ENCODE peak calls at places on chromosomes 1 and 21, in eight cellular contexts. W is suprapubic skin, T is K562, A is adrenal gland, M is heart left ventricle, C is transverse colon, J is HCT116, F is sigmoid colon. R is an unnamed sample. For H3K4me1, the result is how much of the 10 kb centered on the place peaks cover.

GRCh38 chr1:166836733-166837132 is 2.5 kb upstream of the POGK start:
- DNase-seq in T (no peak), W (no peak), J (no peak), F (no peak), M (no peak), C (no peak), A (no peak), R (no peak)

GRCh38 chr1:202964755-202965440 is 2.2 kb downstream of the CYB5R1 start:
- DNase-seq in F (no peak), A (peak), T (no peak), M (peak), W (no peak), C (no peak), J (no peak), R (no peak)

GRCh38 chr1:204709960-204710912 is 24.7 kb upstream of the LRRN2 start:
- DNase-seq in C (no peak), M (no peak), A (no peak), T (no peak), J (no peak), F (no peak), W (no peak), R (no peak)

GRCh38 chr1:27668808-27669723 is 2.9 kb downstream of the IFI6 start:
- DNase-seq in T (peak), C (peak), M (peak), J (no peak), F (peak), A (peak), W (no peak), R (no peak)

GRCh38 chr1:6127587-6128163 is 52.4 kb downstream of the CHD5 start:
- DNase-seq in W (no peak), A (peak), C (peak), M (peak), T (peak), J (peak), F (peak), R (no peak)

GRCh38 chr1:176998396-176998795 is 166.1 kb downstream of the ASTN1 start:
- DNase-seq in T (no peak), A (no peak), C (no peak), J (no peak), F (no peak), W (no peak), M (no peak), R (no peak)

GRCh38 chr1:109274533-109275476 is 8.1 kb downstream of the PSRC1 start:
- DNase-seq in W (peak), J (peak), M (no peak), F (peak), T (peak), A (peak), C (peak), R (no peak)

GRCh38 chr1:37561794-37562132 is 5.0 kb downstream of the DNALI1 start:
- DNase-seq in W (no peak), C (no peak), T (peak), F (no peak), M (no peak), J (peak), A (no peak), R (no peak)

GRCh38 chr1:64082459-64082858 is 121.0 kb upstream of the UBE2U start:
- DNase-seq in F (no peak), J (no peak), C (no peak), M (no peak), W (no peak), T (no peak), A (no peak), R (no peak)

GRCh38 chr1:220563564-220563963 is 35.6 kb downstream of the MARK1 start:
- DNase-seq in W (no peak), M (no peak), T (no peak), F (no peak), C (no peak), J (no peak), A (no peak), R (no peak)

GRCh38 chr21:46071082-46071481 is 26.8 kb upstream of the COL6A2 start:
- DNase-seq in W (no peak), A (peak), T (no peak), C (peak), J (no peak), F (peak), M (no peak), R (no peak)

GRCh38 chr1:43587594-43587993 is 56.9 kb downstream of the PTPRF start:
- DNase-seq in J (no peak), W (no peak), M (peak), C (no peak), F (no peak), A (no peak), T (no peak), R (no peak)

GRCh38 chr1:108592030-108592759 is 32.3 kb downstream of the EEIG2 start:
- DNase-seq in W (no peak), M (no peak), J (no peak), C (no peak), A (no peak), F (no peak), T (no peak), R (no peak)

GRCh38 chr1:234735476-234735875 is 125.5 kb upstream of the IRF2BP2 start:
- DNase-seq in T (no peak), M (no peak), C (no peak), F (peak), W (peak), J (no peak), A (no peak), R (no peak)

GRCh38 chr1:246608616-246609376 is 42.5 kb downstream of the CNST start:
- DNase-seq in W (peak), F (peak), M (peak), J (peak), T (no peak), A (peak), C (peak), R (peak)

GRCh38 chr1:203536981-203537455 is 43.1 kb downstream of the OPTC start:
- DNase-seq in A (peak), M (no peak), C (peak), T (no peak), J (no peak), F (no peak), W (no peak), R (no peak)

GRCh38 chr21:23725576-23725975 is 1881.7 kb downstream of the MRPL39 start:
- DNase-seq in J (no peak), M (no peak), F (no peak), C (no peak), W (no peak), T (no peak), A (no peak), R (no peak)

GRCh38 chr21:14889080-14889805 is 175.6 kb downstream of the NRIP1 start:
- DNase-seq in F (no peak), T (no peak), A (no peak), W (no peak), C (peak), M (no peak), J (no peak), R (no peak)

GRCh38 chr1:80457409-80457808 is 1343.3 kb upstream of the ADGRL2 start:
- DNase-seq in F (no peak), A (no peak), W (no peak), T (no peak), M (no peak), J (no peak), C (no peak), R (no peak)

GRCh38 chr1:73756817-73757216 is 441.2 kb downstream of the LRRIQ3 start:
- DNase-seq in C (no peak), F (no peak), A (no peak), T (no peak), W (no peak), M (no peak), J (no peak), R (no peak)

GRCh38 chr1:2644591-2645101 is 11.8 kb upstream of the MMEL1 start:
- DNase-seq in A (no peak), J (no peak), C (no peak), M (peak), T (no peak), F (no peak), W (peak), R (no peak)

GRCh38 chr1:195376190-195376589 is 1232.0 kb downstream of the KCNT2 start:
- DNase-seq in M (no peak), C (no peak), J (peak), A (no peak), W (no peak), T (no peak), F (no peak), R (no peak)

GRCh38 chr1:93611656-93612055 is 70.0 kb downstream of the BCAR3 start:
- DNase-seq in A (no peak), J (no peak), T (no peak), M (no peak), F (no peak), W (no peak), C (no peak), R (no peak)

GRCh38 chr1:93609536-93609935 is 72.1 kb downstream of the BCAR3 start:
- DNase-seq in W (no peak), F (peak), C (no peak), M (no peak), A (peak), J (no peak), T (no peak), R (no peak)

GRCh38 chr1:93607814-93608187 is 73.8 kb downstream of the BCAR3 start:
- DNase-seq in T (no peak), M (no peak), A (peak), J (no peak), C (no peak), F (no peak), W (no peak), R (no peak)

GRCh38 chr1:93605812-93606512 is 75.7 kb downstream of the BCAR3 start:
- DNase-seq in W (no peak), C (no peak), J (no peak), T (no peak), A (peak), M (no peak), F (peak), R (no peak)

DNA sequence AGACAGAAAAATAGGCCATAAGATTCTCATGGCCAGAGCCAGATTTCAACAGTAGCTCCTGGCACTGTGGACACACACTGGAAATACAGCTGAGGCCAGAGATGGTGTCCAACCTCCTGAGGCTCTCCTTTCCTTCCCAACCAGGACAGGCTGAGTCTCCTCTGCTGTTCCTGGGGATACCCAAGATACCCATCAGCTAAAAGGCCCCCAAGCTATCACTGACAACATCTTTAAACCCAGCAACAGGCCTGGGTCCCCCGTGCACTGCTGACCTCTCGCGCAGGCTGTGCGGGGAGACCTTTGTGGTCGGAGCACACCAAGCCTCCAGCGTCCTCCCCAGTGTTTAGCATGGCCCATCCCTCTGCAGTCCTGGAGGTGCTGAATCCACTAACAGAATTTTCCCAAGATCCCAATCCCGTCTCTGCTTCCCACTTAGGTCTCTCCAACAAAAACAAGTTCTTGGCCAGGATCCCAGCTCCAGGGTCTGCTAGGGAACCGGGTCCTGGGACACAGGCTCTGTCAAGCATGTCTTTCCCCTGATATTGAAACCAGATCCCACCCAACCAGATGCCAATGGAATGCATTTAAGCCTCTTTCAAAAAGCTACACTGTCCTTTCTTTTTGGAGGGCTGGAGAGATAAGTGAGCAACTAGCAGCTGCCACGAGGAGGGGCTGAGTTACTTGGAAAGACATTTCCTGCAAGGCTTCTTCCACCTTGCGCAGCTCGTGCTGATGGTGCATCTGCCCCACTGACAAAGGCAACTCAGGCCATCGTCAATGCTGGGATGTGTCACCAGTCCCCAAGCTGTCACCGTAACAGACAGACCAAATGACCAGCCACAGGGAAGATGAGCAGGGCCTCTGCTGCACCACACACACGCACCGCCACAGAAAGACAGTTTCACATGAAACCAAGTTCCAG is 73.2 kb downstream of the BCAR3 start:
- DNase-seq in M (peak), J (no peak), F (peak), A (peak), T (no peak), W (no peak), C (no peak), R (no peak)
- TF ChIP-seq POLR2A in M (no peak), J (no peak), F (no peak), A (no peak), T (no peak), W (no peak), C (no peak), R (no peak)

DNA sequence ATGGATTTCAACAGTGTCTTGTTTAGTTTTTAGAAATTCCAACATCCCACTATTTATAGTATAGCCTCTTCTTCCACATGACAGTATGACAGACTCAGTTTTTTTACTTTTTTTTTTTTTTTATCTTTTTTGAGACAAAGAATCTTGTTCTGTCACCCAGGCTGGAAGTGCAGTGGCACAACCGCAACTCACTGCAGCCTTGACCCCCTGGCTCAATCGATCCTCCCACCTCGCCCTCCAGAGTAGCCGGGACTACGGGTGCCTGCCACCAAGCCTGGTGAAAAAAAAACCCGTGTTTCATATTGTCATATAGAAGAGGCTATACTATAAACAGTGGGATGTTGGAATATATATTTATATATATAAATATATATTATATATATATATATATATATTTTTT is 1.2 kb upstream of the DR1 start:
- DNase-seq in F (no peak), C (no peak), T (no peak), M (no peak), J (no peak), A (no peak), W (no peak), R (no peak)
- H3K4me1 ChIP-seq in F (under half), C (under half), T (under half), M (under half), J (under half), A (under half), W (under half), R (under half)

DNA sequence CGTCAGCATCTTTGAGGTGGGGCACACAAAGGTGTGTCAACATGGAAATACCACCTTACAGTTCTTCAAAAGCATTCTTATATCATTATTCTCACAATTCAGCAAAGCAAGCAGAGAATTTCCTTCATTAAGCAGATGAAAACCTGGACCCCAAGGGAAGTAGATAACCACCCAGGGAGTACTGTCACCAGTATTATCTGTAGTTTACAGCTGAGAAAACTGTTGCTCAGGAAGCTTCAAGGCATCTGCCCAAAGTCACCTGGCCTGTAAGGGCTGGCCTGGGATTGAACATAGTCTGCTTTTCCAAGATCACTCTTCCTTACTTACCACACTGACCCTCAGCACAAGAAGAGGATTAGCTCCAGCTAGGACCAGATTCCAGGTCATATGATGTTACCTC is 9.3 kb downstream of the PSMG1 start:
- DNase-seq in J (no peak), C (no peak), T (no peak), M (no peak), A (no peak), F (no peak), W (no peak), R (no peak)
- TF ChIP-seq POLR2A in J (no peak), C (no peak), T (no peak), M (no peak), A (no peak), F (no peak), W (no peak), R (no peak)

GRCh38 chr1:223712184-223712855 is at the start of gene CAPN2:
- DNase-seq in J (no peak), C (peak), M (peak), W (peak), T (peak), A (peak), F (peak), R (no peak)
- H3K4me1 ChIP-seq in J (half or more), C (under half), M (half or more), W (half or more), T (half or more), A (under half), F (under half), R (half or more)

GRCh38 chr1:46244656-46245371 is 2.7 kb upstream of the RAD54L start:
- DNase-seq in T (peak), M (no peak), C (no peak), F (no peak), A (no peak), J (no peak), W (no peak), R (no peak)

GRCh38 chr1:46242918-46243317 is 4.6 kb upstream of the RAD54L start:
- DNase-seq in C (no peak), F (no peak), M (no peak), A (no peak), W (no peak), T (no peak), J (no peak), R (no peak)

GRCh38 chr1:46246548-46247432 is 773 bp upstream of the RAD54L start:
- DNase-seq in M (peak), C (peak), J (no peak), T (peak), A (peak), W (no peak), F (peak), R (no peak)

GRCh38 chr1:46248122-46248920 is 758 bp downstream of the RAD54L start:
- DNase-seq in J (peak), C (peak), T (peak), M (no peak), F (peak), A (peak), W (peak), R (no peak)

DNA sequence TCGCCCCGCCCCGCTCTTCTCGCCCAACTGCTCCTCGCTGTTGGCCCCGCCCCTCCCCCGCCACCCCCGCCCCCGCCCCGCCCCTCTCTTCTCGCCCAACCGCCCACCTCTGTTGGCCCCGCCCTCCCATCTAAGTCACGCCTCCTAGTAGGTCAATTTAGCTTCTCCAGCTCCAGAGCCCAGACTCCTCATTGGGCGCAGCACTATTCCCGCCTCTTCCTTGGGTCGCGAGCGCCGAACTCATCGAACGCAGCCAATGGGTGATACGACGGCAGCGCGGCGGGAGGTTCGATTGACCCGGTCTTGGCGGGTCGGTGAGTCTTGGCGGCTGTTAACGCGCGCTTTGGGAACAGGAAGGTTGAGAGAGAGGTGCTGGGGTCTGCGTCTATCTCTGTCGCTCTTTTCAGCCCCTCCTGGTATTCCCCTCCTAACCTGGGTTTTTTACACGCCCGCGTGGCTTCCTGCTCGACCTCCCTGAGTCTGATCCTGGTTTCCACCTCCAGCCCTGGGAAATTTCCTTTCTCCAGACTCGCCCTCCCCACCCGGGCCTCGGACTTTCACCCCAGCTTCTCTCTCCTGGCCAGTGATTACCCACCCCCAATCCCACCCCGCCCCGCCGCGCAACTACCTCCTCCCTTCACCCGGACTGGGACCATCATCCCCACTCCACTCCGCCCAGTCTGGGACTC is at the start of gene RAD54L:
- DNase-seq in T (peak), C (peak), F (peak), W (peak), A (peak), M (peak), J (peak), R (peak)
- TF ChIP-seq POLR2A in T (peak), C (no peak), F (no peak), W (no peak), A (no peak), M (no peak), J (peak), R (no peak)

DNA sequence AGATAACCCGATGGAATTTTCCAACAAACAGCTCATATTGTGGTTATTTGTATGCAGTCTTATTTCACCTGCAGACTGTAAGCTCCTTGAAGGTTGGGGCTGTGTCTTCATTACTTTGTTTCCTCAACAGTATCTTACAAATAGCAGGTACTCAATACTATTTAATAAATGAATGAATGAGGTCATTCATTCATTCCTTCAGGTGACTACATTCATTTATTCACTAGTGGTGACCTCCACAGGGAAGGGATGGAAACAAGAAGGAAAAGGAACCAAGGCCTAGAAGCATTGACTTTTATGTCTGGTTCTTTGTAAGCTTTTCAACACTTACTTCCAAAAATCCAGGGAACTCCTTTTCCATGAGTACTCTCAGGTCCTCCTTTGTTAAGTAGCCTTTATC is 7.9 kb downstream of the S100A10 start:
- DNase-seq in T (no peak), A (no peak), W (no peak), M (no peak), C (no peak), J (no peak), F (no peak), R (no peak)
- H3K4me1 ChIP-seq in T (under half), A (under half), W (half or more), M (under half), C (under half), J (half or more), F (under half), R (half or more)

R was measured in esophagus squamous epithelium.